ENCODE peak calls at places on chromosomes 13 and 19, in four cellular contexts. One of them, this sample, is unnamed.

GRCh38 chr19:52662631-52663030 is 24.5 kb upstream of the ZNF83 start:
- DNase-seq in MM.1S: no peak
- DNase-seq in CD4-positive, alpha-beta T cell: no peak
- DNase-seq in RWPE1: peak
- DNase-seq in this sample: peak

GRCh38 chr13:64538711-64539110 is 2691.4 kb downstream of the PCDH9 start:
- DNase-seq in MM.1S: no peak
- DNase-seq in CD4-positive, alpha-beta T cell: no peak
- DNase-seq in RWPE1: no peak
- DNase-seq in this sample: no peak

GRCh38 chr13:84661718-84662117 is 779.4 kb upstream of the SLITRK1 start:
- DNase-seq in MM.1S: no peak
- DNase-seq in CD4-positive, alpha-beta T cell: no peak
- DNase-seq in RWPE1: no peak
- DNase-seq in this sample: no peak

GRCh38 chr19:45507864-45508680 is 793 bp downstream of the VASP start:
- DNase-seq in MM.1S: no peak
- DNase-seq in CD4-positive, alpha-beta T cell: peak
- DNase-seq in RWPE1: no peak
- DNase-seq in this sample: no peak

GRCh38 chr19:43751466-43752220 is 3.1 kb downstream of the SMG9 start:
- DNase-seq in MM.1S: no peak
- DNase-seq in CD4-positive, alpha-beta T cell: no peak
- DNase-seq in RWPE1: no peak
- DNase-seq in this sample: no peak

GRCh38 chr19:8367327-8368001 is 3.5 kb downstream of the ANGPTL4 start:
- DNase-seq in MM.1S: no peak
- DNase-seq in CD4-positive, alpha-beta T cell: no peak
- DNase-seq in RWPE1: peak
- DNase-seq in this sample: peak

GRCh38 chr19:53993448-53993847 is 2.0 kb downstream of the CACNG6 start:
- DNase-seq in MM.1S: no peak
- DNase-seq in CD4-positive, alpha-beta T cell: no peak
- DNase-seq in RWPE1: no peak
- DNase-seq in this sample: no peak

GRCh38 chr13:30569901-30570576 is 47.7 kb upstream of the USPL1 start:
- DNase-seq in MM.1S: no peak
- DNase-seq in CD4-positive, alpha-beta T cell: no peak
- DNase-seq in RWPE1: peak
- DNase-seq in this sample: peak

GRCh38 chr19:12720851-12721655 is 2.7 kb downstream of the TNPO2 start:
- DNase-seq in MM.1S: no peak
- DNase-seq in CD4-positive, alpha-beta T cell: no peak
- DNase-seq in RWPE1: peak
- DNase-seq in this sample: no peak

GRCh38 chr19:5036733-5037681 is 68.1 kb downstream of the KDM4B start:
- DNase-seq in MM.1S: no peak
- DNase-seq in CD4-positive, alpha-beta T cell: no peak
- DNase-seq in RWPE1: no peak
- DNase-seq in this sample: no peak

GRCh38 chr13:76048675-76049396 is 412.7 kb downstream of the LMO7 start:
- DNase-seq in MM.1S: no peak
- DNase-seq in CD4-positive, alpha-beta T cell: no peak
- DNase-seq in RWPE1: no peak
- DNase-seq in this sample: no peak

GRCh38 chr19:13797870-13798269 is 2.6 kb downstream of the ZSWIM4 start:
- DNase-seq in MM.1S: no peak
- DNase-seq in CD4-positive, alpha-beta T cell: no peak
- DNase-seq in RWPE1: no peak
- DNase-seq in this sample: peak

GRCh38 chr19:57099199-57099661 is 20.6 kb upstream of the USP29 start:
- DNase-seq in MM.1S: peak
- DNase-seq in CD4-positive, alpha-beta T cell: peak
- DNase-seq in RWPE1: no peak
- DNase-seq in this sample: peak

GRCh38 chr13:96984061-96984508 is 10.2 kb downstream of the OXGR1 start:
- DNase-seq in MM.1S: peak
- DNase-seq in CD4-positive, alpha-beta T cell: no peak
- DNase-seq in RWPE1: peak
- DNase-seq in this sample: peak

GRCh38 chr13:51608857-51609406 is 24.7 kb downstream of the WDFY2 start:
- DNase-seq in MM.1S: no peak
- DNase-seq in CD4-positive, alpha-beta T cell: no peak
- DNase-seq in RWPE1: no peak
- DNase-seq in this sample: no peak

GRCh38 chr13:42232671-42233070 is 39.3 kb upstream of the AKAP11 start:
- DNase-seq in MM.1S: no peak
- DNase-seq in CD4-positive, alpha-beta T cell: no peak
- DNase-seq in RWPE1: no peak
- DNase-seq in this sample: no peak

GRCh38 chr19:5691205-5691929 is 1.3 kb downstream of the RPL36 start:
- DNase-seq in MM.1S: no peak
- DNase-seq in CD4-positive, alpha-beta T cell: no peak
- DNase-seq in RWPE1: peak
- DNase-seq in this sample: no peak

GRCh38 chr13:111616203-111616602 is 295.8 kb downstream of the TEX29 start:
- DNase-seq in MM.1S: no peak
- DNase-seq in CD4-positive, alpha-beta T cell: no peak
- DNase-seq in RWPE1: no peak
- DNase-seq in this sample: no peak

GRCh38 chr13:102291587-102292218 is 110.1 kb downstream of the FGF14 start:
- DNase-seq in MM.1S: no peak
- DNase-seq in CD4-positive, alpha-beta T cell: no peak
- DNase-seq in RWPE1: no peak
- DNase-seq in this sample: no peak

GRCh38 chr13:48066310-48066989 is 28.5 kb downstream of the MED4 start:
- DNase-seq in MM.1S: peak
- DNase-seq in CD4-positive, alpha-beta T cell: no peak
- DNase-seq in RWPE1: peak
- DNase-seq in this sample: no peak

GRCh38 chr19:10299545-10300458 is 9.8 kb downstream of the ZGLP1 start:
- DNase-seq in MM.1S: no peak
- DNase-seq in CD4-positive, alpha-beta T cell: no peak
- DNase-seq in RWPE1: no peak
- DNase-seq in this sample: no peak

GRCh38 chr13:27379694-27380596 is 44.5 kb upstream of the GTF3A start:
- DNase-seq in MM.1S: peak
- DNase-seq in CD4-positive, alpha-beta T cell: peak
- DNase-seq in RWPE1: peak
- DNase-seq in this sample: no peak

GRCh38 chr19:6660930-6661329 is 9.0 kb downstream of the TNFSF14 start:
- DNase-seq in MM.1S: no peak
- DNase-seq in CD4-positive, alpha-beta T cell: no peak
- DNase-seq in RWPE1: no peak
- DNase-seq in this sample: no peak

GRCh38 chr19:38839816-38840582 is 8.4 kb upstream of the ECH1 start:
- DNase-seq in MM.1S: no peak
- DNase-seq in CD4-positive, alpha-beta T cell: no peak
- DNase-seq in RWPE1: no peak
- DNase-seq in this sample: no peak

GRCh38 chr19:5094768-5095567 is 126.1 kb downstream of the KDM4B start:
- DNase-seq in MM.1S: no peak
- DNase-seq in CD4-positive, alpha-beta T cell: no peak
- DNase-seq in RWPE1: no peak
- DNase-seq in this sample: no peak

GRCh38 chr13:74062933-74063332 is 71.3 kb downstream of the KLF12 start:
- DNase-seq in MM.1S: peak
- DNase-seq in CD4-positive, alpha-beta T cell: no peak
- DNase-seq in RWPE1: no peak
- DNase-seq in this sample: no peak

GRCh38 chr19:3012522-3013260 is 16.4 kb downstream of the TLE2 start:
- DNase-seq in MM.1S: no peak
- DNase-seq in CD4-positive, alpha-beta T cell: no peak
- DNase-seq in RWPE1: no peak
- DNase-seq in this sample: no peak

GRCh38 chr13:61084983-61085382 is 330.7 kb downstream of the PCDH20 start:
- DNase-seq in MM.1S: no peak
- DNase-seq in CD4-positive, alpha-beta T cell: no peak
- DNase-seq in RWPE1: peak
- DNase-seq in this sample: no peak

GRCh38 chr13:84137292-84137691 is 255.0 kb upstream of the SLITRK1 start:
- DNase-seq in MM.1S: peak
- DNase-seq in CD4-positive, alpha-beta T cell: peak
- DNase-seq in RWPE1: no peak
- DNase-seq in this sample: no peak

GRCh38 chr13:21076265-21076653 is 14.9 kb upstream of the LATS2 start:
- DNase-seq in MM.1S: no peak
- DNase-seq in CD4-positive, alpha-beta T cell: no peak
- DNase-seq in RWPE1: no peak
- DNase-seq in this sample: no peak

GRCh38 chr13:40390290-40391008 is 276.0 kb downstream of the FOXO1 start:
- DNase-seq in MM.1S: no peak
- DNase-seq in CD4-positive, alpha-beta T cell: no peak
- DNase-seq in RWPE1: no peak
- DNase-seq in this sample: no peak

GRCh38 chr19:48636859-48637448 is at the start of gene DBP:
- DNase-seq in MM.1S: no peak
- DNase-seq in CD4-positive, alpha-beta T cell: peak
- DNase-seq in RWPE1: no peak
- DNase-seq in this sample: no peak

GRCh38 chr13:94322925-94323324 is 156.6 kb downstream of the DCT start:
- DNase-seq in MM.1S: no peak
- DNase-seq in CD4-positive, alpha-beta T cell: no peak
- DNase-seq in RWPE1: no peak
- DNase-seq in this sample: no peak

GRCh38 chr19:12834976-12835757 is 788 bp upstream of the RTBDN start:
- DNase-seq in MM.1S: no peak
- DNase-seq in CD4-positive, alpha-beta T cell: no peak
- DNase-seq in RWPE1: no peak
- DNase-seq in this sample: no peak

GRCh38 chr13:63449549-63449948 is 2033.9 kb upstream of the PCDH20 start:
- DNase-seq in MM.1S: no peak
- DNase-seq in CD4-positive, alpha-beta T cell: no peak
- DNase-seq in RWPE1: no peak
- DNase-seq in this sample: no peak

GRCh38 chr19:9883231-9883758 is 48.2 kb downstream of the PIN1 start:
- DNase-seq in MM.1S: no peak
- DNase-seq in CD4-positive, alpha-beta T cell: no peak
- DNase-seq in RWPE1: peak
- DNase-seq in this sample: no peak

GRCh38 chr13:31131470-31131961 is 30.2 kb downstream of the HSPH1 start:
- DNase-seq in MM.1S: no peak
- DNase-seq in CD4-positive, alpha-beta T cell: no peak
- DNase-seq in RWPE1: no peak
- DNase-seq in this sample: no peak

DNA sequence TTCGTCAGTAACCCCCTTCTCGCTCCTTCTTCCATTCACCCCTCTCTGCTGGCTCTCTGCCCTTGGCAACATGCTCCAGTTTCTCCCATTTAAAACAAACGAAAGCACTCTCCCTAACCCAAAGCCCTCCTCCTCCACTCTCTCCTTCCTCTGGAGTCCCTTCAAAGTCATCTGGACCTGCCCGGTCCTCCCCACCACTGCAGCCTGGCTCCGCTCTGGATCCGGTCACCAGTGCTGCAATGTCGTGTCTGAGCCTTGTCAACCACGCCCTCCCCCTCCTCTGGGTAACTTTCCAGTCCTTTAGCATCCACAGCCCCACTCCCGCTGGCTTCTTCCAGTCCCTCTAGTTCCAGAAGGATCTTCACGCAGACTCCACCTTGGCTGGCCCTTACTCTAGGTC is 55.0 kb downstream of the STK24 start:
- DNase-seq in MM.1S: no peak
- DNase-seq in CD4-positive, alpha-beta T cell: no peak
- DNase-seq in RWPE1: no peak
- DNase-seq in this sample: no peak
- H3K27ac ChIP-seq in MM.1S: no peak
- H3K27ac ChIP-seq in CD4-positive, alpha-beta T cell: peak
- H3K27ac ChIP-seq in RWPE1: peak
- H3K27ac ChIP-seq in this sample: no peak

GRCh38 chr13:50125556-50126377 is 110.5 kb downstream of the KCNRG start:
- DNase-seq in MM.1S: peak
- DNase-seq in CD4-positive, alpha-beta T cell: peak
- DNase-seq in RWPE1: peak
- DNase-seq in this sample: peak
- H3K27ac ChIP-seq in MM.1S: peak
- H3K27ac ChIP-seq in CD4-positive, alpha-beta T cell: peak
- H3K27ac ChIP-seq in RWPE1: peak
- H3K27ac ChIP-seq in this sample: peak

DNA sequence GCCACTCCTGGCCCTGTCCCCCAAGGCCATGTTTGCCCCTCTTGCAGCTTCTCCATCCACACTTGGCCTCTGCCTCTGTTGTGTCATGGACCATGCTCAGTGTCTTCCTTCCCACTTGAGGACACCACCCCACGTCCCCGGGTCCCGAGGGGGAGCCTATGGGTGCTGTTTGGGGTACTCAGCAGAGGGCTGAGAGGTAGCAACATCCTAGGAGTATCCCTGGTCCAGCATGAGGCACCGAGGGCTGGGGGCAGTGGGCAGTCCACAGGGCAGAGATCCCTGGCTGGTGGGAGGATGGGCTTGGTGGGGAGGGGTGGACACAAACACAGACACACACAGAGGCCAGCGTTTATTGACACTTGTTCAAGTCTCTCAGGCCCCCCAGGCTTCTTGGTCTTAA is 1.7 kb downstream of the COX7A1 start:
- DNase-seq in MM.1S: no peak
- DNase-seq in CD4-positive, alpha-beta T cell: no peak
- DNase-seq in RWPE1: no peak
- DNase-seq in this sample: no peak
- H3K27ac ChIP-seq in MM.1S: no peak
- H3K27ac ChIP-seq in CD4-positive, alpha-beta T cell: no peak
- H3K27ac ChIP-seq in RWPE1: peak
- H3K27ac ChIP-seq in this sample: peak

GRCh38 chr13:77833331-77833863 is 85.2 kb downstream of the EDNRB start:
- DNase-seq in MM.1S: no peak
- DNase-seq in CD4-positive, alpha-beta T cell: no peak
- DNase-seq in RWPE1: no peak
- DNase-seq in this sample: no peak
- H3K27ac ChIP-seq in MM.1S: no peak
- H3K27ac ChIP-seq in CD4-positive, alpha-beta T cell: no peak
- H3K27ac ChIP-seq in RWPE1: no peak
- H3K27ac ChIP-seq in this sample: no peak